ENCODE peak calls at places on chromosomes 5 and 9, in four cellular contexts. M is prostate gland, C is fibroblast of mammary gland, G is AG09309. N is an unnamed sample.

GRCh38 chr9:14692536-14692917 is 705 bp downstream of the ZDHHC21 start:
- DNase-seq in M (no peak), C (no peak), G (no peak), N (no peak)

GRCh38 chr9:86045654-86046053 is 53.7 kb downstream of the GOLM1 start:
- DNase-seq in M (no peak), C (no peak), G (no peak), N (no peak)

GRCh38 chr5:31887556-31887955 is 248.6 kb downstream of the PDZD2 start:
- DNase-seq in M (no peak), C (no peak), G (no peak), N (no peak)

GRCh38 chr9:7318920-7319319 is 480.7 kb downstream of the DMAC1 start:
- DNase-seq in M (no peak), C (no peak), G (no peak), N (no peak)

GRCh38 chr9:8816361-8816760 is 1016.8 kb upstream of the DMAC1 start:
- DNase-seq in M (no peak), C (peak; percentile 10), G (no peak), N (no peak)

GRCh38 chr5:68215888-68216736 is 556 bp downstream of the PIK3R1 start:
- DNase-seq in M (peak; percentile 32), C (no peak), G (no peak), N (no peak)

GRCh38 chr9:18786936-18787658 is 245.9 kb downstream of the SAXO1 start:
- DNase-seq in M (no peak), C (peak; percentile 25), G (no peak), N (peak; percentile 58)

GRCh38 chr9:27457445-27457844 is 66.6 kb upstream of the IFNK start:
- DNase-seq in M (no peak), C (no peak), G (no peak), N (no peak)

GRCh38 chr5:18314192-18314778 is 680.0 kb downstream of the TAF11L14 start:
- DNase-seq in M (no peak), C (peak; percentile 36), G (no peak), N (peak; percentile 32)

GRCh38 chr9:83231039-83231438 is 168.1 kb upstream of the RASEF start:
- DNase-seq in M (no peak), C (peak; percentile 70), G (no peak), N (no peak)
- TF ChIP-seq CTCF in M (no peak), C (peak; percentile 77), G (peak; percentile 4), N (no peak)

GRCh38 chr9:132141364-132141947 is 20.4 kb upstream of the NTNG2 start:
- DNase-seq in M (no peak), C (peak; percentile 10), G (no peak), N (peak; percentile 17)
- H3K4me3 ChIP-seq in M (peak overlapping the region; percentile 14), C (no peak overlapping the region), G (no peak overlapping the region), N (no peak overlapping the region)

GRCh38 chr9:93427655-93428379 is 23.7 kb upstream of the FAM120A start:
- DNase-seq in M (no peak), C (no peak), G (no peak), N (no peak)
- TF ChIP-seq CTCF in M (no peak), C (peak; percentile 34), G (no peak), N (no peak)

DNA sequence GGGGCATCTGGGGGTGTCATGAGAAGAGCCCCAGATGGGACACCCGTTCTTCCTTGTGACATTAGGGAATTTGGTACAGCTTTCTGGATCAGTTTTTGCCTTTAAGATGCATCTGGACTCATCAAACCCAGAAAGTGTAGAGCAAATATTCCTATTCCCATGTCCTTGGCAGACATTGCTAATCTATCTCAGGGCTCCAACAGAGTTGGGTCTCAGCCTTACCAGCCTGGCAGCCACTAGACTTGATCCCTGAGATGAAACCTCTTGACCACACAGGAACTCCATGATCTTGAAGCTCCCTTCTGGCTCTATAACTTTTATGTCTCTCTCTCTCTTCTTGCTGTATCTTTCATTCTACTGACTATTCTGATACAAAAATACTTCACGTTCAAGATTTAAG is 35.7 kb downstream of the ERGIC1 start:
- DNase-seq in M (no peak), C (peak; percentile 47), G (no peak), N (no peak)
- H3K4me3 ChIP-seq in M (no peak overlapping the region), C (no peak overlapping the region), G (no peak overlapping the region), N (no peak overlapping the region)

GRCh38 chr5:122101636-122102285 is 23.7 kb upstream of the LOX start:
- DNase-seq in M (peak; percentile 18), C (peak; percentile 78), G (no peak), N (peak; percentile 80)
- TF ChIP-seq CTCF in M (peak; percentile 66), C (peak; percentile 72), G (peak; percentile 53), N (peak; percentile 61)

GRCh38 chr5:87949665-87950640 is 318.7 kb downstream of the TMEM161B start:
- DNase-seq in M (no peak), C (no peak), G (no peak), N (no peak)
- H3K4me3 ChIP-seq in M (no peak overlapping the region), C (no peak overlapping the region), G (no peak overlapping the region), N (no peak overlapping the region)

GRCh38 chr5:129698661-129699060 is 49.2 kb upstream of the MINAR2 start:
- DNase-seq in M (no peak), C (peak; percentile 23), G (no peak), N (no peak)
- TF ChIP-seq CTCF in M (no peak), C (peak; percentile 53), G (peak; percentile 4), N (peak; percentile 32)

DNA sequence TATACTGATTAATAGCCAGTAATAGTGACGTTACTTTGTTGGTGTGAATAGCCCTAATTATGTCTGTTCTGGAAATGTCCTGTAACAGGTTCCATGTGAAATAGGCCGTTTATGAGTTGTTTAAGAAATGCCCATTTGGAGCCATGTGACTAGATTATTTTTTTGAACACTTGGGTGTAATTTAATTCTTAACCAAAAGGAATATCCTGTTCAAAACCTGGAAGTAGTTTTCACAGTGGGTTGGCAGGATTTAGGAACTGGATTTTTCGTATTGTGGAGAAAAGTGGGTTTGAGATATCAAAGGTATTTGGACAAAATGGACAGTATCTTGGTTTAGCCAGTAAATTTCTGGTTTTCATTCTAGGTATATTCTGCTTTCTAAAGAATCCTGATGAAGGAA is 1.3 kb downstream of the TENT2 start:
- DNase-seq in M (no peak), C (no peak), G (no peak), N (no peak)
- H3K4me3 ChIP-seq in M (peak overlapping the region; percentile 68), C (peak overlapping the region; percentile 82), G (peak overlapping the region; percentile 99), N (peak overlapping the region; percentile 96)

GRCh38 chr5:83720805-83721431 is at the start of gene HAPLN1:
- DNase-seq in M (no peak), C (no peak), G (no peak), N (peak; percentile 53)

GRCh38 chr5:83724001-83724400 is 3.3 kb upstream of the HAPLN1 start:
- DNase-seq in M (no peak), C (no peak), G (no peak), N (no peak)

GRCh38 chr5:83724915-83725314 is 4.3 kb upstream of the HAPLN1 start:
- DNase-seq in M (no peak), C (no peak), G (no peak), N (no peak)

GRCh38 chr5:83718936-83719495 is 1.6 kb downstream of the HAPLN1 start:
- DNase-seq in M (no peak), C (no peak), G (no peak), N (no peak)

GRCh38 chr5:83721878-83722779 is 1.5 kb upstream of the HAPLN1 start:
- DNase-seq in M (peak; percentile 27), C (peak; percentile 35), G (peak; percentile 10), N (peak; percentile 88)
- TF ChIP-seq CTCF in M (no peak), C (no peak), G (peak; percentile 50), N (peak; percentile 62)